ENCODE peak calls at places on chromosomes 5 and 9, in eight cellular contexts. P is KBM-7; W is stimulated activated CD8-positive, alpha-beta memory T cell treated with anti-CD3 and anti-CD28 coated beads, Interleukin-15, amount 100 ng/mL, for 24 hours; E is endothelial cell; M is keratinocyte; N is Calu3; K is GM23248; F is HuH-7.5. U is an unnamed sample.

GRCh38 chr5:134575316-134575715 is 49.8 kb downstream of the JADE2 start:
- DNase-seq in W (no peak), E (no peak), P (no peak), M (no peak), K (no peak), F (no peak), N (no peak), U (no peak)

GRCh38 chr9:98075332-98075805 is 18.8 kb downstream of the NANS start:
- DNase-seq in P (peak), E (no peak), F (no peak), M (peak), W (no peak), N (peak), K (peak), U (no peak)

GRCh38 chr9:110021891-110022290 is 186.1 kb downstream of the C9orf152 start:
- DNase-seq in M (no peak), E (no peak), F (no peak), P (peak), K (no peak), N (no peak), W (no peak), U (no peak)

GRCh38 chr5:39131210-39132127 is 57.3 kb upstream of the RICTOR start:
- DNase-seq in F (no peak), K (no peak), M (no peak), E (no peak), W (no peak), P (peak), N (no peak), U (no peak)

GRCh38 chr5:144577676-144578075 is 407.0 kb downstream of the KCTD16 start:
- DNase-seq in W (no peak), E (no peak), K (no peak), M (no peak), P (no peak), F (no peak), N (no peak), U (no peak)

GRCh38 chr5:55411881-55412280 is 104.1 kb downstream of the MTREX start:
- DNase-seq in P (peak), W (no peak), E (no peak), M (no peak), F (no peak), K (no peak), N (no peak), U (no peak)

GRCh38 chr5:170076211-170076610 is 29.5 kb upstream of the FOXI1 start:
- DNase-seq in P (no peak), E (no peak), N (no peak), M (no peak), K (peak), F (no peak), W (no peak), U (no peak)

GRCh38 chr5:170885281-170885680 is 23.5 kb downstream of the RANBP17 start:
- DNase-seq in W (no peak), N (no peak), K (peak), F (no peak), E (no peak), M (no peak), P (no peak), U (no peak)